ENCODE peak calls at places on chromosome 5, in seven cellular contexts. I is testis, G is iPS-NIHi11, V is GM13977, B is pulmonary artery endothelial cell, A is AG04450, U is EH. D is an unnamed sample.

GRCh38 chr5:158880514-158881001 is 219.2 kb downstream of the EBF1 start:
- DNase-seq in G (no peak), A (no peak), B (no peak), U (no peak), I (no peak), V (no peak), D (no peak)

GRCh38 chr5:134466241-134467069 is 54.8 kb upstream of the CDKN2AIPNL start:
- DNase-seq in B (peak; percentile 50), I (peak; percentile 96), U (peak; percentile 84), G (peak; percentile 90), A (no peak), V (peak; percentile 55), D (no peak)

GRCh38 chr5:107805819-107806218 is 135.1 kb upstream of the EFNA5 start:
- DNase-seq in I (no peak), B (no peak), V (no peak), A (no peak), G (peak; percentile 35), U (no peak), D (no peak)

GRCh38 chr5:36367524-36367923 is 65.8 kb upstream of the RANBP3L start:
- DNase-seq in U (peak; percentile 68), G (no peak), B (no peak), I (peak; percentile 21), V (no peak), A (no peak), D (no peak)

GRCh38 chr5:62475072-62475471 is 62.5 kb downstream of the IPO11 start:
- DNase-seq in V (no peak), I (no peak), G (no peak), A (no peak), B (no peak), U (peak; percentile 85), D (no peak)

GRCh38 chr5:177994561-177995190 is 1.4 kb downstream of the PROP1 start:
- DNase-seq in A (no peak), V (no peak), G (peak; percentile 5), I (no peak), B (no peak), U (no peak), D (no peak)

GRCh38 chr5:65332591-65332990 is 149.1 kb downstream of the ADAMTS6 start:
- DNase-seq in A (no peak), V (no peak), G (no peak), U (no peak), I (no peak), B (no peak), D (no peak)

GRCh38 chr5:77957-78804 is 13.8 kb upstream of the PLEKHG4B start:
- DNase-seq in I (no peak), V (peak; percentile 63), A (no peak), B (no peak), G (no peak), U (peak; percentile 81), D (no peak)

GRCh38 chr5:98769256-98770157 is 4.0 kb upstream of the RGMB start:
- DNase-seq in G (no peak), V (peak; percentile 65), U (peak; percentile 81), B (no peak), A (peak; percentile 81), I (peak; percentile 81), D (no peak)

GRCh38 chr5:42854795-42855194 is 43.1 kb upstream of the SELENOP start:
- DNase-seq in I (no peak), A (no peak), V (no peak), U (no peak), B (no peak), G (no peak), D (no peak)

GRCh38 chr5:16659536-16659935 is 42.7 kb upstream of the RETREG1 start:
- DNase-seq in A (no peak), G (no peak), B (no peak), V (no peak), U (no peak), I (no peak), D (no peak)

GRCh38 chr5:61931236-61931635 is 374.8 kb upstream of the KIF2A start:
- DNase-seq in B (no peak), I (no peak), A (no peak), G (no peak), V (no peak), U (no peak), D (no peak)

GRCh38 chr5:32539981-32540380 is 45.4 kb upstream of the SUB1 start:
- DNase-seq in U (no peak), B (no peak), A (no peak), G (no peak), V (no peak), I (no peak), D (no peak)

GRCh38 chr5:80246995-80247729 is 8.7 kb downstream of the SERINC5 start:
- DNase-seq in I (peak; percentile 72), U (peak; percentile 96), A (no peak), G (peak; percentile 72), B (peak; percentile 39), V (peak; percentile 57), D (no peak)

GRCh38 chr5:109483395-109483974 is 73.7 kb upstream of the PJA2 start:
- DNase-seq in B (no peak), A (no peak), I (no peak), V (no peak), G (no peak), U (no peak), D (no peak)

GRCh38 chr5:60184599-60184998 is 291.1 kb upstream of the PDE4D start:
- DNase-seq in I (no peak), G (no peak), U (peak; percentile 20), A (no peak), V (no peak), B (no peak), D (no peak)

GRCh38 chr5:42995152-42995751 is 44.9 kb downstream of the ANXA2R start:
- DNase-seq in I (no peak), B (no peak), G (no peak), A (no peak), V (no peak), U (peak; percentile 44), D (no peak)

GRCh38 chr5:19035816-19036215 is 952.2 kb downstream of the CDH18 start:
- DNase-seq in G (no peak), B (no peak), U (no peak), V (no peak), A (no peak), I (no peak), D (no peak)

GRCh38 chr5:62783374-62784057 is 204.9 kb downstream of the LRRC70 start:
- DNase-seq in A (no peak), U (no peak), G (no peak), B (no peak), V (peak; percentile 37), I (no peak), D (no peak)

GRCh38 chr5:96785271-96785670 is 22.5 kb downstream of the ERAP1 start:
- DNase-seq in B (no peak), A (no peak), G (no peak), U (no peak), I (no peak), V (no peak), D (no peak)

GRCh38 chr5:165809914-165810313 is 2304.5 kb downstream of the MAT2B start:
- DNase-seq in A (no peak), I (no peak), V (no peak), B (no peak), G (no peak), U (no peak), D (no peak)

GRCh38 chr5:173315495-173316352 is 12.5 kb downstream of the STC2 start:
- DNase-seq in V (no peak), U (peak; percentile 65), I (peak; percentile 74), G (no peak), A (peak; percentile 67), B (no peak), D (no peak)

GRCh38 chr5:131659290-131659689 is 24.3 kb upstream of the RAPGEF6 start:
- DNase-seq in U (no peak), I (no peak), B (no peak), A (no peak), V (no peak), G (no peak), D (no peak)

GRCh38 chr5:68279960-68280359 is 64.4 kb downstream of the PIK3R1 start:
- DNase-seq in V (no peak), I (no peak), A (no peak), U (no peak), B (no peak), G (no peak), D (no peak)

GRCh38 chr5:151755383-151755782 is 3.0 kb downstream of the ATOX1 start:
- DNase-seq in U (no peak), I (no peak), B (no peak), V (no peak), A (no peak), G (no peak), D (no peak)

GRCh38 chr5:124664287-124664686 is 82.2 kb downstream of the ZNF608 start:
- DNase-seq in V (no peak), B (no peak), A (no peak), U (no peak), I (no peak), G (no peak), D (no peak)

GRCh38 chr5:74028406-74028805 is 402.4 kb downstream of the ARHGEF28 start:
- DNase-seq in G (no peak), U (no peak), V (no peak), B (no peak), I (no peak), A (no peak), D (no peak)

GRCh38 chr5:174608631-174609097 is 115.7 kb upstream of the MSX2 start:
- DNase-seq in A (no peak), B (no peak), U (no peak), V (no peak), I (peak; percentile 49), G (no peak), D (no peak)

GRCh38 chr5:136191304-136192014 is 1.5 kb downstream of the SMIM32 start:
- DNase-seq in U (peak; percentile 40), I (no peak), B (no peak), A (no peak), G (peak; percentile 49), V (no peak), D (no peak)

GRCh38 chr5:172919525-172920446 is 39.4 kb upstream of the RPL26L1 start:
- DNase-seq in A (no peak), I (no peak), V (no peak), G (no peak), U (peak; percentile 46), B (no peak), D (no peak)

GRCh38 chr5:96663608-96664007 is 1.4 kb downstream of the CAST start:
- DNase-seq in G (no peak), A (no peak), V (no peak), B (no peak), I (no peak), U (no peak), D (no peak)

GRCh38 chr5:39274388-39275085 is 55.2 kb upstream of the FYB1 start:
- DNase-seq in G (no peak), U (no peak), A (no peak), V (peak; percentile 54), B (no peak), I (no peak), D (peak; percentile 22)

GRCh38 chr5:132204330-132204729 is 23.3 kb downstream of the P4HA2 start:
- DNase-seq in U (no peak), B (no peak), G (no peak), A (no peak), V (no peak), I (no peak), D (no peak)

GRCh38 chr5:110727025-110727314 is 499 bp upstream of the TMEM232 start:
- DNase-seq in V (no peak), G (no peak), U (no peak), B (no peak), I (no peak), A (no peak), D (no peak)

GRCh38 chr5:534743-535671 is 10.8 kb upstream of the SLC9A3 start:
- DNase-seq in A (no peak), B (no peak), U (no peak), I (no peak), V (no peak), G (no peak), D (no peak)

GRCh38 chr5:75047356-75047755 is 5.0 kb downstream of the GCNT4 start:
- DNase-seq in A (no peak), I (no peak), U (no peak), V (no peak), B (no peak), G (no peak), D (no peak)

GRCh38 chr5:165143727-165144210 is 1638.3 kb downstream of the MAT2B start:
- DNase-seq in I (no peak), A (no peak), U (no peak), G (no peak), V (no peak), B (no peak), D (no peak)

GRCh38 chr5:80937591-80937990 is 22.6 kb upstream of the RASGRF2 start:
- DNase-seq in I (no peak), B (no peak), A (no peak), V (no peak), U (peak; percentile 58), G (no peak), D (no peak)